ENCODE peak calls at places on chromosome 14, in six cellular contexts. One of them, this sample, is unnamed.

GRCh38 chr14:104968153-104968527 is 10.0 kb downstream of the AHNAK2 start:
- DNase-seq in astrocyte: peak; percentile 42
- DNase-seq in PC-3: peak; percentile 71
- DNase-seq in HCT116: no peak
- DNase-seq in GM23248: peak; percentile 68
- DNase-seq in MM.1S: no peak
- DNase-seq in this sample: peak; percentile 60

GRCh38 chr14:61651355-61651754 is 44.0 kb upstream of the HIF1A start:
- DNase-seq in GM23248: no peak
- DNase-seq in HCT116: no peak
- DNase-seq in MM.1S: no peak
- DNase-seq in astrocyte: no peak
- DNase-seq in PC-3: no peak
- DNase-seq in this sample: no peak

GRCh38 chr14:104256025-104256424 is 117.6 kb downstream of the KIF26A start:
- DNase-seq in astrocyte: no peak
- DNase-seq in MM.1S: no peak
- DNase-seq in PC-3: no peak
- DNase-seq in HCT116: no peak
- DNase-seq in GM23248: no peak
- DNase-seq in this sample: no peak

GRCh38 chr14:93150227-93151206 is 34.2 kb downstream of the MOAP1 start:
- DNase-seq in PC-3: peak; percentile 16
- DNase-seq in GM23248: no peak
- DNase-seq in HCT116: no peak
- DNase-seq in astrocyte: no peak
- DNase-seq in MM.1S: no peak
- DNase-seq in this sample: no peak

GRCh38 chr14:32074887-32075572 is 2.1 kb upstream of the ARHGAP5 start:
- DNase-seq in HCT116: no peak
- DNase-seq in astrocyte: peak; percentile 30
- DNase-seq in MM.1S: no peak
- DNase-seq in PC-3: peak; percentile 19
- DNase-seq in GM23248: peak; percentile 20
- DNase-seq in this sample: no peak

GRCh38 chr14:93655078-93655750 is 133.1 kb downstream of the PRIMA1 start:
- DNase-seq in astrocyte: peak; percentile 3
- DNase-seq in MM.1S: peak; percentile 34
- DNase-seq in GM23248: peak; percentile 75
- DNase-seq in HCT116: peak; percentile 48
- DNase-seq in PC-3: peak; percentile 85
- DNase-seq in this sample: peak; percentile 78

GRCh38 chr14:63848890-63849289 is 3.9 kb upstream of the SYNE2 start:
- DNase-seq in PC-3: no peak
- DNase-seq in GM23248: no peak
- DNase-seq in astrocyte: no peak
- DNase-seq in HCT116: no peak
- DNase-seq in MM.1S: no peak
- DNase-seq in this sample: no peak

GRCh38 chr14:39431416-39432178 is 636 bp downstream of the FBXO33 start:
- DNase-seq in PC-3: peak; percentile 40
- DNase-seq in astrocyte: no peak
- DNase-seq in GM23248: peak; percentile 78
- DNase-seq in MM.1S: peak; percentile 20
- DNase-seq in HCT116: peak; percentile 4
- DNase-seq in this sample: peak; percentile 48

GRCh38 chr14:60327447-60328331 is 78.7 kb downstream of the PPM1A start:
- DNase-seq in astrocyte: peak; percentile 11
- DNase-seq in PC-3: peak; percentile 47
- DNase-seq in MM.1S: peak; percentile 37
- DNase-seq in HCT116: no peak
- DNase-seq in GM23248: peak; percentile 44
- DNase-seq in this sample: peak; percentile 48

GRCh38 chr14:104892517-104893434 is 27.7 kb downstream of the CEP170B start:
- DNase-seq in GM23248: no peak
- DNase-seq in astrocyte: no peak
- DNase-seq in MM.1S: no peak
- DNase-seq in HCT116: no peak
- DNase-seq in PC-3: no peak
- DNase-seq in this sample: no peak

GRCh38 chr14:75101491-75101890 is 25.4 kb downstream of the NEK9 start:
- DNase-seq in PC-3: no peak
- DNase-seq in HCT116: no peak
- DNase-seq in MM.1S: no peak
- DNase-seq in astrocyte: no peak
- DNase-seq in GM23248: no peak
- DNase-seq in this sample: no peak

DNA sequence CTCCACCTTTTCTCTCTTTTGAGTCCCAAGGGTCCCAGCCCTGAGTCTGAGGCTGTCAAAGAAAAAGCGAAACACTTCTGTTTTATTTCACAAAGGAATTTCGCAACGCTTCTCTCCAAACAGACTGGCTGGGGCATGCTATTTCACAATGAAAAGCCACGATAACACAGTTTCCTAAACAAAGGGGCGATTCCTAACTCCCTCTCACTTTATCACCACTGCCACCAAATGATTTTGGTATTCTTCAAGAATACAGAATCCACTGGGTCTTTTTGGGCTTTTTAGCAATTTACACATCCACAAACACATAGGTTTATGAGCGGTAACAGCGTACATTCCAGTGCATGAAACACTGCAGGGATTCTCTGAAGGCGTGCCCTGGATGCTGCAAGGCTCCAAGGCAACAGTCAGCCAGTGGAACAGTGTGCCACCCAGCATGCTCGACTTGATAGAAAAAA is 161.2 kb downstream of the DAD1 start:
- DNase-seq in astrocyte: peak; percentile 63
- DNase-seq in GM23248: peak; percentile 87
- DNase-seq in HCT116: no peak
- DNase-seq in MM.1S: no peak
- DNase-seq in PC-3: no peak
- DNase-seq in this sample: peak; percentile 90
- H3K4me3 ChIP-seq in astrocyte: peak overlapping the region; percentile 37
- H3K4me3 ChIP-seq in GM23248: peak overlapping the region; percentile 66
- H3K4me3 ChIP-seq in HCT116: no peak overlapping the region
- H3K4me3 ChIP-seq in MM.1S: no peak overlapping the region
- H3K4me3 ChIP-seq in PC-3: no peak overlapping the region
- H3K4me3 ChIP-seq in this sample: peak overlapping the region; percentile 26

GRCh38 chr14:38256358-38256840 is 506 bp upstream of the CLEC14A start:
- DNase-seq in astrocyte: no peak
- DNase-seq in GM23248: no peak
- DNase-seq in MM.1S: no peak
- DNase-seq in HCT116: no peak
- DNase-seq in PC-3: no peak
- DNase-seq in this sample: no peak
- TF ChIP-seq EZH2 in astrocyte: no peak
- TF ChIP-seq EZH2 in GM23248: no peak
- TF ChIP-seq EZH2 in MM.1S: no peak
- TF ChIP-seq EZH2 in HCT116: no peak
- TF ChIP-seq EZH2 in PC-3: no peak
- TF ChIP-seq EZH2 in this sample: no peak

GRCh38 chr14:95255013-95255412 is 64.7 kb downstream of the CLMN start:
- DNase-seq in PC-3: no peak
- DNase-seq in HCT116: no peak
- DNase-seq in astrocyte: no peak
- DNase-seq in GM23248: no peak
- DNase-seq in MM.1S: peak; percentile 33
- DNase-seq in this sample: no peak
- H3K4me3 ChIP-seq in PC-3: no peak overlapping the region
- H3K4me3 ChIP-seq in HCT116: no peak overlapping the region
- H3K4me3 ChIP-seq in astrocyte: no peak overlapping the region
- H3K4me3 ChIP-seq in GM23248: no peak overlapping the region
- H3K4me3 ChIP-seq in MM.1S: peak overlapping the region; percentile 53
- H3K4me3 ChIP-seq in this sample: peak overlapping the region; percentile 22

DNA sequence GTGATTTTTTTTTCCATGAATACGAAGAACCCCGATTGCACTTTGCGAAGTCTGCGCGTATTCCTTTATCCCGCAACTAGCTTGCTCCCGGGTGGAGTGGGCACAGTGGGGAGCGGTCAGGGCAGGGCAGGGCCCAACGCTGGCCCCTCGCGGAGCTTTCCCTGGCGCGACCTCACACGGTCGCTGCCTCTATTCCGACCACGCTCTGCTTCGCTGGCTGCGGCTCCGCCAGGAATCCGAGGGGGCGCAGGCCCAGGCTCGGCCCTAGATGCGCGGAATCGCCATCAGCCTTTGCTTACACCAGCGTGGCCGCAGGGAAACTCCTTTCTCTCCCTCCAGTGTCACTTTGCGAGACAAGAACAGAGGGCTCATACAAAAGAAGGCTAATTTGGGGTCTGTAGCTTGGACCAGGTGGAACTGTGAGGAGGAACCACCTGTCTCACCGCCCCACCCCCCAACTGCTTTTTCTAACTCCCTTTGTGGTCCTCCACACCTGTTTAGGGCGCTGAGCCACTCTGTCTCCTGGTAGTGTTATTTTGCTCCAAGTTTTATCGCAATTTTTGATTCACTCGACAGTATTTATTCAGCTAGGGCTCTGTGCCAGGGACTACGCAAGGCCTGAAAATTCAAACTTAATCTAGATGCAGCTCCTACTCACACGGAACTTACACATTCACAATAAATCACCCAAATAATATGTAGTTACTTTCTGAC is 3.1 kb upstream of the NKX2-1 start:
- DNase-seq in astrocyte: no peak
- DNase-seq in PC-3: no peak
- DNase-seq in GM23248: no peak
- DNase-seq in MM.1S: no peak
- DNase-seq in HCT116: no peak
- DNase-seq in this sample: no peak
- TF ChIP-seq EZH2 in astrocyte: peak; percentile 67
- TF ChIP-seq EZH2 in PC-3: no peak
- TF ChIP-seq EZH2 in GM23248: no peak
- TF ChIP-seq EZH2 in MM.1S: no peak
- TF ChIP-seq EZH2 in HCT116: no peak
- TF ChIP-seq EZH2 in this sample: no peak

GRCh38 chr14:89474464-89474863 is 57.4 kb upstream of the FOXN3 start:
- DNase-seq in PC-3: no peak
- DNase-seq in GM23248: no peak
- DNase-seq in MM.1S: no peak
- DNase-seq in astrocyte: no peak
- DNase-seq in HCT116: no peak
- DNase-seq in this sample: no peak

GRCh38 chr14:89476515-89476914 is 59.5 kb upstream of the FOXN3 start:
- DNase-seq in GM23248: no peak
- DNase-seq in PC-3: no peak
- DNase-seq in HCT116: no peak
- DNase-seq in MM.1S: no peak
- DNase-seq in astrocyte: no peak
- DNase-seq in this sample: no peak

GRCh38 chr14:89473979-89474378 is 56.9 kb upstream of the FOXN3 start:
- DNase-seq in PC-3: peak; percentile 57
- DNase-seq in MM.1S: no peak
- DNase-seq in GM23248: peak; percentile 53
- DNase-seq in HCT116: no peak
- DNase-seq in astrocyte: peak; percentile 61
- DNase-seq in this sample: no peak

GRCh38 chr14:89479802-89480201 is 62.8 kb upstream of the FOXN3 start:
- DNase-seq in GM23248: peak; percentile 69
- DNase-seq in MM.1S: no peak
- DNase-seq in astrocyte: peak; percentile 34
- DNase-seq in HCT116: no peak
- DNase-seq in PC-3: no peak
- DNase-seq in this sample: no peak

GRCh38 chr14:89477391-89477790 is 60.4 kb upstream of the FOXN3 start:
- DNase-seq in PC-3: no peak
- DNase-seq in astrocyte: no peak
- DNase-seq in MM.1S: no peak
- DNase-seq in HCT116: no peak
- DNase-seq in GM23248: no peak
- DNase-seq in this sample: no peak
- H3K4me3 ChIP-seq in PC-3: no peak overlapping the region
- H3K4me3 ChIP-seq in astrocyte: no peak overlapping the region
- H3K4me3 ChIP-seq in MM.1S: no peak overlapping the region
- H3K4me3 ChIP-seq in HCT116: no peak overlapping the region
- H3K4me3 ChIP-seq in GM23248: no peak overlapping the region
- H3K4me3 ChIP-seq in this sample: no peak overlapping the region

GRCh38 chr14:81435578-81436295 is 35.6 kb upstream of the STON2 start:
- DNase-seq in MM.1S: peak; percentile 21
- DNase-seq in GM23248: peak; percentile 50
- DNase-seq in HCT116: no peak
- DNase-seq in PC-3: peak; percentile 57
- DNase-seq in astrocyte: no peak
- DNase-seq in this sample: peak; percentile 57
- TF ChIP-seq EZH2 in MM.1S: no peak
- TF ChIP-seq EZH2 in GM23248: peak; percentile 53
- TF ChIP-seq EZH2 in HCT116: no peak
- TF ChIP-seq EZH2 in PC-3: no peak
- TF ChIP-seq EZH2 in astrocyte: peak; percentile 77
- TF ChIP-seq EZH2 in this sample: no peak